ENCODE peak calls at places on chromosomes 16 and 17, in seven cellular contexts. X is breast epithelium; H is CD8-positive, alpha-beta memory T cell; N is uterus; L is lower lobe of right lung; I is IMR-90; V is HepG2. T is an unnamed sample.

GRCh38 chr17:56708670-56709410 is 115.3 kb downstream of the NOG start:
- DNase-seq in X (no peak), H (no peak), N (no peak), L (no peak), I (no peak), V (no peak), T (no peak)

GRCh38 chr16:84932691-84933090 is 78.6 kb downstream of the ZDHHC7 start:
- DNase-seq in X (no peak), H (no peak), N (no peak), L (no peak), I (no peak), V (no peak), T (no peak)

GRCh38 chr17:58191259-58191896 is 1.1 kb upstream of the EPX start:
- DNase-seq in X (no peak), H (no peak), N (no peak), L (no peak), I (no peak), V (no peak), T (no peak)

GRCh38 chr17:11334493-11334892 is 93.5 kb downstream of the SHISA6 start:
- DNase-seq in X (no peak), H (no peak), N (no peak), L (no peak), I (no peak), V (no peak), T (no peak)

GRCh38 chr17:62870581-62870964 is 62.5 kb upstream of the MARCHF10 start:
- DNase-seq in X (no peak), H (no peak), N (no peak), L (no peak), I (no peak), V (no peak), T (no peak)

GRCh38 chr16:31256466-31256865 is 3.3 kb upstream of the ITGAM start:
- DNase-seq in X (no peak), H (no peak), N (no peak), L (no peak), I (no peak), V (no peak), T (no peak)

GRCh38 chr17:9022553-9023388 is 1.5 kb downstream of the NTN1 start:
- DNase-seq in X (no peak), H (no peak), N (no peak), L (no peak), I (no peak), V (no peak), T (no peak)

GRCh38 chr17:39920218-39921210 is 2.1 kb upstream of the GSDMB start:
- DNase-seq in X (no peak), H (no peak), N (no peak), L (no peak), I (no peak), V (no peak), T (no peak)

GRCh38 chr16:6019490-6019991 is 921.9 kb upstream of the EEF2KMT start:
- DNase-seq in X (no peak), H (no peak), N (no peak), L (no peak), I (no peak), V (no peak), T (no peak)

GRCh38 chr17:9364837-9365430 is 210.7 kb downstream of the STX8 start:
- DNase-seq in X (no peak), H (no peak), N (no peak), L (no peak), I (peak; percentile 31), V (no peak), T (no peak)

GRCh38 chr17:21301593-21302550 is 17.4 kb downstream of the MAP2K3 start:
- DNase-seq in X (no peak), H (no peak), N (no peak), L (peak; percentile 45), I (no peak), V (no peak), T (no peak)

GRCh38 chr17:7818746-7819645 is 15.0 kb upstream of the KDM6B start:
- DNase-seq in X (no peak), H (no peak), N (no peak), L (no peak), I (no peak), V (no peak), T (no peak)
- H3K4me3 ChIP-seq in X (no peak overlapping the region), H (no peak overlapping the region), N (no peak overlapping the region), L (no peak overlapping the region), I (no peak overlapping the region), V (no peak overlapping the region), T (no peak overlapping the region)

GRCh38 chr16:10128397-10129258 is 53.6 kb downstream of the GRIN2A start:
- DNase-seq in X (no peak), H (no peak), N (no peak), L (no peak), I (no peak), V (no peak), T (no peak)

GRCh38 chr16:10126686-10127085 is 55.5 kb downstream of the GRIN2A start:
- DNase-seq in X (no peak), H (no peak), N (peak; percentile 24), L (no peak), I (peak; percentile 5), V (no peak), T (no peak)

DNA sequence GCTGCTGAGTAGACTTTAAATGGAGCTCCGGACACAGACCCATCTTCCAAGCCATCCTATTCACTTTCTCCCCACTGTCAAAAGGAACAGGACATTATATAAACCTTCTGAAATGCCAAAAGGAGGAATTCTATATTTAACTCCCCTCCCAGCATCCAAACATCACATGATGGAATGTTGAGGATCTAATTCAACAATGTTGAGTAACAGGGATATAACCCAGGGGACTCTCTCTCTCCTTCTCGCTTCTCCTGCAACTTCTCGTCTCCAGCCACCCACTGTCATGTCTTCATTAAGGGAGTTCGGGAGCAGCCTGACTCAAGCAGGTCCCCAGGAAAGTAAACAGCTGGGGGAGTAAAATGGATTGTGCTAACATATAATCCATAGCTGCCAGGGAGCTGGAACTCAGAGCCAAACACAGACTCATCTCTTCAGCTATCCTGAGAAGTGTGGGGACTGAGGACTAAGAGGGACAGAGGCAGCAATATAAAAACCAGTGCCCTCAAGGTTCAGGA is 51.7 kb downstream of the GRIN2A start:
- DNase-seq in X (no peak), H (no peak), N (no peak), L (no peak), I (no peak), V (no peak), T (no peak)
- H3K27ac ChIP-seq in X (no peak overlapping the region), H (no peak overlapping the region), N (peak overlapping the region; percentile 6), L (no peak overlapping the region), I (no peak overlapping the region), V (no peak overlapping the region), T (no peak overlapping the region)

GRCh38 chr17:75565066-75565465 is 22.5 kb upstream of the MYO15B start:
- DNase-seq in X (no peak), H (no peak), N (no peak), L (no peak), I (peak; percentile 15), V (no peak), T (no peak)
- H3K36me3 ChIP-seq in X (no peaks in the 10 kb centered on the region), H (peaks cover 6% of the 10 kb centered on the region), N (no peaks in the 10 kb centered on the region), L (peaks cover 62% of the 10 kb centered on the region), I (no peaks in the 10 kb centered on the region), V (peaks cover 46% of the 10 kb centered on the region), T (peaks cover 29% of the 10 kb centered on the region)

DNA sequence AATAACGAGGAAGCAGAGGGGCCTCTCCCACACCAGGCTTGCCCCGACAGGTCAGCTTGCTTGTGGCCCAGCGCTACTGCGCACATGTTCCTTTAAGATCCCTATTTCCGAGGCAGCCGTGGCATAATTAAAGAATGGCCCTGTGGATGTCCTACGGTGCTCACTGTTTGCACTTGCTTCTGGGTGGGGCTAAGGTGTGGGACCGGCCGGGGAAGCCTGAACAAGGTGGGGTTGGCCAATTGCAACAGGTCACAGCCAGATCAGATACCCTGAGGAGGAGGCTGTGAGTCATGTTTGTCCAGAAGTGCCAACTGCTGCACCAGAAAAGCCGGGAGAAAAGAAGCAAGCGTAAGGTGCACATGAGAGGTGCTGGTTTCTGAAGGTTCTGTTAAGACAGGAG is 158.5 kb upstream of the CACNG5 start:
- DNase-seq in X (peak; percentile 86), H (no peak), N (no peak), L (peak; percentile 84), I (no peak), V (no peak), T (no peak)
- H3K4me3 ChIP-seq in X (peak overlapping the region; percentile 36), H (no peak overlapping the region), N (no peak overlapping the region), L (no peak overlapping the region), I (no peak overlapping the region), V (no peak overlapping the region), T (no peak overlapping the region)

DNA sequence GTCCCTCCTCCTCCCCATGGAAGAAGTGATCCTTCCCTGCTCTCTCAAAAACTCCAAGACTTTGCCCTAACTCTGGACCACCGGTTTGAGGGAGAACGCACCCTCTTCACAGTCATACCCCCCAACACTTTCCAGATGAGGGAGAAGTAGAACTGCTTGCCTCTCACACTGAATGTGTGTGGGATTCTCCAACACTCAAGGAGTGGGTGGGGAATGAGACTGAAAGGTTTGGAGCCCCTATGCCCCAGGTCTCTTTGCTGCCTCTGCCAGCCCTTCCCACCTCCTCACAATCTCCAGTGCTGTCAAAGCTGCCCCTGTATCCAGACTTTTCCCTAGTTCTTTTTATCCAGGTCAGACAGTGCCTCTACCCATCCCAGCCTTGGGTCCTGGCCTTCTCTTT is 11.4 kb downstream of the HOXB4 start:
- DNase-seq in X (no peak), H (no peak), N (no peak), L (no peak), I (no peak), V (no peak), T (no peak)
- H3K27ac ChIP-seq in X (no peak overlapping the region), H (no peak overlapping the region), N (no peak overlapping the region), L (no peak overlapping the region), I (peak overlapping the region; percentile 93), V (no peak overlapping the region), T (no peak overlapping the region)

DNA sequence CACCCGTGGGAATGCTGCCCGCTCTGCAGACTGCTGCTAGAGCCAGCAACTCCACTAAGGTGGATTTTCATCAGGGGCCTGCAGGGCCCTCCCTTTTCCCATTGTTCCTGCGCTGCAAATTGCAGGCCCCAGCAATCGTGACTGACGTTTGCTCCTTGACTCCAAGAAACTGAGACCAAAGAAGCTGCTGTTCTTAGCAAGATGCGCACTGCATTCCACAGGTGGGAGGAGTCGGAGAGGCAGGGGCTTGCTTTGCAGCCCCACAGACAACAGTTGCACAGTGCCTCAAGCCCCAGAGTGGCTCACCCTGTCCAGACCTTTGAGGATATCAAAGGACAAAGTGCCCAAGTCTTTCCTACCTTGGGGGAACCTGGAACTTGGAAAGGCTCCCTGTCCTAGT is 25.0 kb downstream of the PLCD3 start:
- DNase-seq in X (no peak), H (no peak), N (no peak), L (no peak), I (no peak), V (no peak), T (no peak)
- H3K36me3 ChIP-seq in X (peaks cover 16% of the 10 kb centered on the region), H (peaks cover 34% of the 10 kb centered on the region), N (no peaks in the 10 kb centered on the region), L (peaks cover 64% of the 10 kb centered on the region), I (peaks cover 75% of the 10 kb centered on the region), V (peaks cover 60% of the 10 kb centered on the region), T (peaks cover 66% of the 10 kb centered on the region)

T was measured in CD4-positive, CD25-positive, alpha-beta regulatory T cell.